ENCODE peak calls at places on chromosomes 7 and 10, in ten cellular contexts. One of them, this sample, is unnamed.

GRCh38 chr10:78013564-78013963 is 15.8 kb downstream of the POLR3A start:
- DNase-seq in fibroblast of lung: no peak
- DNase-seq in Caco-2: no peak
- DNase-seq in EL: no peak
- DNase-seq in progenitor cell of endocrine pancreas: no peak
- DNase-seq in HuH-7: no peak
- DNase-seq in lung: no peak
- DNase-seq in cerebellum: no peak
- DNase-seq in GDM1: no peak
- DNase-seq in glomerular endothelial cell: no peak
- DNase-seq in this sample: no peak

GRCh38 chr7:156650042-156650441 is 9.5 kb downstream of the RNF32 start:
- DNase-seq in fibroblast of lung: no peak
- DNase-seq in Caco-2: peak
- DNase-seq in EL: peak
- DNase-seq in progenitor cell of endocrine pancreas: no peak
- DNase-seq in HuH-7: peak
- DNase-seq in lung: no peak
- DNase-seq in cerebellum: no peak
- DNase-seq in GDM1: no peak
- DNase-seq in glomerular endothelial cell: no peak
- DNase-seq in this sample: no peak

GRCh38 chr7:104442461-104442860 is 114.1 kb downstream of the LHFPL3 start:
- DNase-seq in fibroblast of lung: no peak
- DNase-seq in Caco-2: no peak
- DNase-seq in EL: no peak
- DNase-seq in progenitor cell of endocrine pancreas: no peak
- DNase-seq in HuH-7: no peak
- DNase-seq in lung: no peak
- DNase-seq in cerebellum: peak
- DNase-seq in GDM1: no peak
- DNase-seq in glomerular endothelial cell: no peak
- DNase-seq in this sample: no peak

GRCh38 chr7:106056513-106057203 is 55.5 kb downstream of the SYPL1 start:
- DNase-seq in fibroblast of lung: peak
- DNase-seq in Caco-2: peak
- DNase-seq in EL: peak
- DNase-seq in progenitor cell of endocrine pancreas: peak
- DNase-seq in HuH-7: peak
- DNase-seq in lung: peak
- DNase-seq in cerebellum: peak
- DNase-seq in GDM1: peak
- DNase-seq in glomerular endothelial cell: no peak
- DNase-seq in this sample: peak

GRCh38 chr10:86655173-86655540 is 810 bp downstream of the OPN4 start:
- DNase-seq in fibroblast of lung: no peak
- DNase-seq in Caco-2: peak
- DNase-seq in EL: no peak
- DNase-seq in progenitor cell of endocrine pancreas: no peak
- DNase-seq in HuH-7: no peak
- DNase-seq in lung: no peak
- DNase-seq in cerebellum: no peak
- DNase-seq in GDM1: no peak
- DNase-seq in glomerular endothelial cell: no peak
- DNase-seq in this sample: no peak

GRCh38 chr10:93461124-93461806 is 20.9 kb downstream of the MYOF start:
- DNase-seq in fibroblast of lung: peak
- DNase-seq in Caco-2: no peak
- DNase-seq in EL: peak
- DNase-seq in progenitor cell of endocrine pancreas: no peak
- DNase-seq in HuH-7: no peak
- DNase-seq in lung: no peak
- DNase-seq in cerebellum: no peak
- DNase-seq in GDM1: no peak
- DNase-seq in glomerular endothelial cell: no peak
- DNase-seq in this sample: no peak

GRCh38 chr7:155992974-155993373 is 180.7 kb upstream of the SHH start:
- DNase-seq in fibroblast of lung: no peak
- DNase-seq in Caco-2: peak
- DNase-seq in EL: no peak
- DNase-seq in progenitor cell of endocrine pancreas: no peak
- DNase-seq in HuH-7: no peak
- DNase-seq in lung: no peak
- DNase-seq in cerebellum: no peak
- DNase-seq in GDM1: no peak
- DNase-seq in glomerular endothelial cell: no peak
- DNase-seq in this sample: peak

GRCh38 chr10:93652857-93653256 is 40.5 kb downstream of the PDE6C start:
- DNase-seq in fibroblast of lung: peak
- DNase-seq in Caco-2: no peak
- DNase-seq in EL: peak
- DNase-seq in progenitor cell of endocrine pancreas: no peak
- DNase-seq in HuH-7: no peak
- DNase-seq in lung: no peak
- DNase-seq in cerebellum: no peak
- DNase-seq in GDM1: no peak
- DNase-seq in glomerular endothelial cell: peak
- DNase-seq in this sample: no peak

GRCh38 chr10:74078037-74078436 is 72.6 kb downstream of the AP3M1 start:
- DNase-seq in fibroblast of lung: peak
- DNase-seq in Caco-2: no peak
- DNase-seq in EL: peak
- DNase-seq in progenitor cell of endocrine pancreas: no peak
- DNase-seq in HuH-7: no peak
- DNase-seq in lung: no peak
- DNase-seq in cerebellum: no peak
- DNase-seq in GDM1: no peak
- DNase-seq in glomerular endothelial cell: no peak
- DNase-seq in this sample: no peak

GRCh38 chr10:126945351-126946035 is 40.3 kb downstream of the DOCK1 start:
- DNase-seq in fibroblast of lung: peak
- DNase-seq in Caco-2: no peak
- DNase-seq in EL: no peak
- DNase-seq in progenitor cell of endocrine pancreas: no peak
- DNase-seq in HuH-7: no peak
- DNase-seq in lung: no peak
- DNase-seq in cerebellum: no peak
- DNase-seq in GDM1: no peak
- DNase-seq in glomerular endothelial cell: no peak
- DNase-seq in this sample: no peak

GRCh38 chr7:33334349-33334748 is 205.0 kb downstream of the BBS9 start:
- DNase-seq in fibroblast of lung: peak
- DNase-seq in Caco-2: no peak
- DNase-seq in EL: peak
- DNase-seq in progenitor cell of endocrine pancreas: no peak
- DNase-seq in HuH-7: peak
- DNase-seq in lung: no peak
- DNase-seq in cerebellum: no peak
- DNase-seq in GDM1: no peak
- DNase-seq in glomerular endothelial cell: no peak
- DNase-seq in this sample: no peak

GRCh38 chr7:118153551-118154177 is 30.3 kb upstream of the LSM8 start:
- DNase-seq in fibroblast of lung: peak
- DNase-seq in Caco-2: no peak
- DNase-seq in EL: peak
- DNase-seq in progenitor cell of endocrine pancreas: no peak
- DNase-seq in HuH-7: peak
- DNase-seq in lung: no peak
- DNase-seq in cerebellum: no peak
- DNase-seq in GDM1: no peak
- DNase-seq in glomerular endothelial cell: no peak
- DNase-seq in this sample: no peak

GRCh38 chr10:97319671-97320479 is 804 bp downstream of the FRAT1 start:
- DNase-seq in fibroblast of lung: no peak
- DNase-seq in Caco-2: no peak
- DNase-seq in EL: peak
- DNase-seq in progenitor cell of endocrine pancreas: peak
- DNase-seq in HuH-7: no peak
- DNase-seq in lung: peak
- DNase-seq in cerebellum: peak
- DNase-seq in GDM1: peak
- DNase-seq in glomerular endothelial cell: no peak
- DNase-seq in this sample: peak

GRCh38 chr10:124903119-124903518 is 38.8 kb upstream of the ZRANB1 start:
- DNase-seq in fibroblast of lung: no peak
- DNase-seq in Caco-2: no peak
- DNase-seq in EL: no peak
- DNase-seq in progenitor cell of endocrine pancreas: no peak
- DNase-seq in HuH-7: no peak
- DNase-seq in lung: no peak
- DNase-seq in cerebellum: no peak
- DNase-seq in GDM1: no peak
- DNase-seq in glomerular endothelial cell: no peak
- DNase-seq in this sample: no peak

GRCh38 chr7:139106959-139107358 is 2.6 kb downstream of the ZC3HAV1 start:
- DNase-seq in fibroblast of lung: no peak
- DNase-seq in Caco-2: no peak
- DNase-seq in EL: no peak
- DNase-seq in progenitor cell of endocrine pancreas: no peak
- DNase-seq in HuH-7: no peak
- DNase-seq in lung: no peak
- DNase-seq in cerebellum: no peak
- DNase-seq in GDM1: no peak
- DNase-seq in glomerular endothelial cell: no peak
- DNase-seq in this sample: no peak

GRCh38 chr7:71308105-71308504 is 176.2 kb downstream of the GALNT17 start:
- DNase-seq in fibroblast of lung: peak
- DNase-seq in Caco-2: no peak
- DNase-seq in EL: no peak
- DNase-seq in progenitor cell of endocrine pancreas: no peak
- DNase-seq in HuH-7: no peak
- DNase-seq in lung: no peak
- DNase-seq in cerebellum: peak
- DNase-seq in GDM1: no peak
- DNase-seq in glomerular endothelial cell: no peak
- DNase-seq in this sample: peak

GRCh38 chr10:17685227-17685840 is 41.4 kb downstream of the STAM start:
- DNase-seq in fibroblast of lung: no peak
- DNase-seq in Caco-2: no peak
- DNase-seq in EL: no peak
- DNase-seq in progenitor cell of endocrine pancreas: no peak
- DNase-seq in HuH-7: no peak
- DNase-seq in lung: no peak
- DNase-seq in cerebellum: no peak
- DNase-seq in GDM1: no peak
- DNase-seq in glomerular endothelial cell: no peak
- DNase-seq in this sample: no peak

GRCh38 chr10:69502589-69502988 is 51.3 kb downstream of the TSPAN15 start:
- DNase-seq in fibroblast of lung: no peak
- DNase-seq in Caco-2: peak
- DNase-seq in EL: no peak
- DNase-seq in progenitor cell of endocrine pancreas: no peak
- DNase-seq in HuH-7: no peak
- DNase-seq in lung: no peak
- DNase-seq in cerebellum: no peak
- DNase-seq in GDM1: no peak
- DNase-seq in glomerular endothelial cell: no peak
- DNase-seq in this sample: no peak